ENCODE peak calls at places on chromosomes 2 and 18, in eight cellular contexts. Z is left colon; S is NCI-H1417; D is stimulated activated CD8-positive, alpha-beta memory T cell treated with anti-CD3 and anti-CD28 coated beads, Interleukin-12 subunit alpha, Interleukin-12 subunit beta, amount 100 ng/mL, for 1 hour; W is endothelial cell; X is NCI-H2081; F is activated T-helper 1 cell treated with anti-CD3 and anti-CD28 coated beads, Interleukin-2, amount 50 U/mL, for 16 hours; M is dermis microvascular lymphatic vessel endothelial cell. N is an unnamed sample.

GRCh38 chr2:207487650-207488315 is 42.0 kb upstream of the CREB1 start:
- DNase-seq in Z (no peak), S (no peak), D (no peak), W (no peak), X (no peak), F (no peak), M (no peak), N (no peak)

GRCh38 chr2:64104944-64105343 is 39.3 kb downstream of the PELI1 start:
- DNase-seq in Z (no peak), S (no peak), D (no peak), W (no peak), X (peak; percentile 20), F (no peak), M (peak; percentile 41), N (no peak)

GRCh38 chr2:150472122-150472899 is 15.2 kb downstream of the RND3 start:
- DNase-seq in Z (peak; percentile 83), S (no peak), D (no peak), W (no peak), X (no peak), F (no peak), M (peak; percentile 49), N (peak; percentile 69)

GRCh38 chr2:225337183-225337582 is 62.3 kb upstream of the NYAP2 start:
- DNase-seq in Z (no peak), S (no peak), D (no peak), W (no peak), X (no peak), F (no peak), M (peak; percentile 76), N (no peak)

GRCh38 chr2:164840930-164841718 is 499 bp downstream of the COBLL1 start:
- DNase-seq in Z (peak; percentile 76), S (peak; percentile 48), D (no peak), W (peak; percentile 76), X (peak; percentile 87), F (no peak), M (peak; percentile 87), N (peak; percentile 87)

GRCh38 chr2:136125226-136125625 is 7.3 kb upstream of the CXCR4 start:
- DNase-seq in Z (no peak), S (no peak), D (no peak), W (no peak), X (no peak), F (no peak), M (no peak), N (no peak)

GRCh38 chr2:180038997-180039396 is 31.9 kb upstream of the CWC22 start:
- DNase-seq in Z (no peak), S (no peak), D (no peak), W (no peak), X (no peak), F (no peak), M (no peak), N (no peak)

GRCh38 chr2:145984541-145984940 is 1464.6 kb upstream of the ZEB2 start:
- DNase-seq in Z (no peak), S (no peak), D (no peak), W (no peak), X (peak; percentile 22), F (no peak), M (peak; percentile 71), N (no peak)

GRCh38 chr2:11863513-11864328 is 117.3 kb downstream of the LPIN1 start:
- DNase-seq in Z (peak; percentile 64), S (peak; percentile 78), D (peak; percentile 46), W (peak; percentile 86), X (peak; percentile 68), F (peak; percentile 47), M (peak; percentile 94), N (peak; percentile 81)

GRCh38 chr2:42725657-42726056 is 38.3 kb downstream of the OXER1 start:
- DNase-seq in Z (no peak), S (no peak), D (no peak), W (no peak), X (no peak), F (no peak), M (no peak), N (no peak)

GRCh38 chr2:190641469-190641868 is 7.4 kb upstream of the NAB1 start:
- DNase-seq in Z (no peak), S (no peak), D (no peak), W (no peak), X (no peak), F (no peak), M (no peak), N (peak; percentile 43)

GRCh38 chr2:178787934-178788333 is 19.3 kb downstream of the TTN start:
- DNase-seq in Z (no peak), S (no peak), D (no peak), W (no peak), X (no peak), F (no peak), M (no peak), N (no peak)

GRCh38 chr18:36155960-36156757 is 26.5 kb downstream of the ELP2 start:
- DNase-seq in Z (no peak), S (no peak), D (no peak), W (no peak), X (no peak), F (no peak), M (no peak), N (no peak)

GRCh38 chr2:132597831-132598230 is 72.2 kb downstream of the LYPD1 start:
- DNase-seq in Z (no peak), S (no peak), D (no peak), W (no peak), X (no peak), F (no peak), M (no peak), N (no peak)